ENCODE peak calls at places on chromosomes 16 and 17, in nine cellular contexts. F, T, J, O, K, H, Z, X and N are unnamed samples.
A peak's percentile ranks its signal among the peaks of the same experiment; 100 is the strongest.

GRCh38 chr17:21470861-21471260 is 94.7 kb downstream of the KCNJ12 start:
- DNase-seq in F (no peak), X (no peak), T (no peak), O (no peak), K (no peak), J (no peak), H (no peak), Z (no peak), N (no peak)

GRCh38 chr16:21301168-21301894 is 23.2 kb upstream of the CRYM start:
- DNase-seq in T (peak; percentile 75), O (peak; percentile 17), Z (no peak), X (peak; percentile 62), F (no peak), K (peak; percentile 85), H (peak; percentile 69), J (peak; percentile 93), N (peak; percentile 80)

GRCh38 chr16:86878290-86879160 is 300.2 kb downstream of the FOXL1 start:
- DNase-seq in T (no peak), X (no peak), Z (no peak), O (no peak), J (no peak), F (no peak), H (no peak), K (no peak), N (no peak)

GRCh38 chr17:63641678-63642077 is 19.5 kb downstream of the MAP3K3 start:
- DNase-seq in H (no peak), T (no peak), J (no peak), K (no peak), O (no peak), F (peak; percentile 3), X (no peak), Z (no peak), N (no peak)

GRCh38 chr17:78239489-78239931 is 8.1 kb downstream of the TMEM235 start:
- DNase-seq in O (no peak), X (no peak), F (no peak), K (peak; percentile 77), T (no peak), H (no peak), J (no peak), Z (no peak), N (no peak)

GRCh38 chr17:51046527-51047384 is 73.9 kb downstream of the SPAG9 start:
- DNase-seq in O (peak; percentile 86), X (no peak), K (peak; percentile 97), H (peak; percentile 81), F (peak; percentile 75), Z (no peak), J (peak; percentile 26), T (peak; percentile 83), N (peak; percentile 33)

GRCh38 chr16:86392751-86393150 is 117.6 kb upstream of the FOXF1 start:
- DNase-seq in H (no peak), T (peak; percentile 46), X (no peak), O (no peak), Z (no peak), K (peak; percentile 5), J (no peak), F (no peak), N (no peak)

GRCh38 chr16:31704138-31704537 is 169.5 kb upstream of the ZNF267 start:
- DNase-seq in K (no peak), J (no peak), Z (no peak), T (no peak), H (no peak), X (no peak), F (no peak), O (no peak), N (no peak)

GRCh38 chr17:79385962-79386563 is 224.8 kb downstream of the RBFOX3 start:
- DNase-seq in T (no peak), X (no peak), O (no peak), K (no peak), J (no peak), H (no peak), F (no peak), Z (no peak), N (no peak)

GRCh38 chr17:74083321-74083720 is 120.2 kb upstream of the RPL38 start:
- DNase-seq in H (no peak), X (no peak), O (no peak), Z (no peak), F (no peak), K (no peak), T (no peak), J (no peak), N (no peak)

GRCh38 chr16:79318137-79318899 is 282.2 kb downstream of the MAF start:
- DNase-seq in J (no peak), F (no peak), K (no peak), T (no peak), Z (no peak), X (no peak), H (no peak), O (no peak), N (no peak)

GRCh38 chr17:55286681-55287589 is 22.2 kb downstream of the HLF start:
- DNase-seq in X (no peak), J (peak; percentile 80), T (peak; percentile 77), F (no peak), O (no peak), H (no peak), K (no peak), Z (no peak), N (peak; percentile 86)

GRCh38 chr17:76132574-76133338 is 8.3 kb downstream of the FOXJ1 start:
- DNase-seq in T (no peak), H (no peak), F (no peak), X (no peak), Z (no peak), K (peak; percentile 58), J (no peak), O (no peak), N (peak; percentile 55)

GRCh38 chr17:14228903-14229302 is 7.8 kb downstream of the CDRT15 start:
- DNase-seq in J (no peak), F (no peak), K (no peak), T (peak; percentile 12), X (no peak), H (no peak), Z (no peak), O (no peak), N (no peak)

GRCh38 chr16:87119168-87119567 is 198.0 kb downstream of the C16orf95 start:
- DNase-seq in H (no peak), J (no peak), O (no peak), F (no peak), X (no peak), T (no peak), Z (no peak), K (no peak), N (no peak)

GRCh38 chr17:80145076-80146075 is 1.6 kb downstream of the EIF4A3 start:
- DNase-seq in T (no peak), Z (no peak), H (no peak), O (no peak), X (peak; percentile 27), K (no peak), F (no peak), J (no peak), N (no peak)

GRCh38 chr17:8151120-8151640 is 1.0 kb downstream of the PER1 start:
- DNase-seq in Z (peak; percentile 68), H (peak; percentile 90), T (peak; percentile 94), O (no peak), K (peak; percentile 98), X (peak; percentile 92), F (peak; percentile 77), J (no peak), N (peak; percentile 54)

GRCh38 chr17:56994009-56994792 is 16.3 kb downstream of the SCPEP1 start:
- DNase-seq in H (peak; percentile 48), K (no peak), O (no peak), J (no peak), Z (no peak), T (no peak), X (no peak), F (no peak), N (peak; percentile 77)

GRCh38 chr17:1762233-1762905 is 509 bp downstream of the SERPINF1 start:
- DNase-seq in F (no peak), K (peak; percentile 87), Z (no peak), J (no peak), O (no peak), T (peak; percentile 46), X (no peak), H (peak; percentile 28), N (no peak)

GRCh38 chr16:5751216-5751615 is 653.6 kb upstream of the EEF2KMT start:
- DNase-seq in O (no peak), F (no peak), X (no peak), H (no peak), K (no peak), J (no peak), T (no peak), Z (no peak), N (no peak)

GRCh38 chr17:81389585-81389984 is 5.7 kb upstream of the BAHCC1 start:
- DNase-seq in O (no peak), K (no peak), Z (no peak), H (no peak), T (no peak), J (no peak), F (no peak), X (no peak), N (no peak)

GRCh38 chr16:81478876-81479496 is 34.4 kb downstream of the CMIP start:
- DNase-seq in T (no peak), F (peak; percentile 26), O (no peak), X (no peak), Z (no peak), H (no peak), J (no peak), K (peak; percentile 80), N (no peak)

GRCh38 chr17:31554930-31555329 is 163.5 kb downstream of the RAB11FIP4 start:
- DNase-seq in H (peak; percentile 27), T (no peak), J (no peak), Z (no peak), F (no peak), K (no peak), X (no peak), O (no peak), N (no peak)

GRCh38 chr17:9522074-9522473 is 53.5 kb downstream of the STX8 start:
- DNase-seq in F (no peak), T (peak; percentile 44), X (no peak), K (no peak), H (peak; percentile 65), O (no peak), J (peak; percentile 60), Z (no peak), N (peak; percentile 33)

GRCh38 chr16:56513972-56514371 is 5.9 kb downstream of the BBS2 start:
- DNase-seq in H (peak; percentile 61), O (no peak), J (peak; percentile 81), T (peak; percentile 57), X (peak; percentile 57), F (peak; percentile 12), Z (no peak), K (no peak), N (peak; percentile 77)

GRCh38 chr16:50845296-50845695 is 103.4 kb downstream of the CYLD start:
- DNase-seq in X (no peak), T (no peak), F (no peak), Z (no peak), K (no peak), J (no peak), H (no peak), O (no peak), N (no peak)

GRCh38 chr17:41518789-41519449 is at the start of gene KRT15:
- DNase-seq in H (no peak), Z (no peak), X (no peak), O (no peak), K (peak; percentile 58), T (no peak), J (no peak), F (no peak), N (peak; percentile 92)

GRCh38 chr16:48501516-48502377 is 108.2 kb downstream of the N4BP1 start:
- DNase-seq in K (no peak), F (no peak), T (no peak), H (no peak), J (peak; percentile 53), Z (no peak), O (no peak), X (no peak), N (no peak)